ENCODE peak calls at places on chromosomes 2 and 18, in four cellular contexts. J, U, H and X are unnamed samples. For H3K4me1, the result is how much of the 10 kb centered on the place peaks cover.

GRCh38 chr2:204665244-204665643 is 120.0 kb downstream of the PARD3B start:
- DNase-seq in J (no peak), U (peak), H (no peak), X (no peak)

GRCh38 chr18:30679285-30679930 is 363.1 kb downstream of the DSC3 start:
- DNase-seq in J (peak), U (no peak), H (no peak), X (no peak)

GRCh38 chr2:241050624-241051577 is 51.2 kb downstream of the MTERF4 start:
- DNase-seq in J (no peak), U (no peak), H (no peak), X (no peak)

GRCh38 chr2:101112772-101113157 is 38.4 kb downstream of the TBC1D8 start:
- DNase-seq in J (no peak), U (no peak), H (no peak), X (no peak)

GRCh38 chr2:15112216-15112615 is 448.9 kb downstream of the NBAS start:
- DNase-seq in J (no peak), U (no peak), H (peak), X (no peak)

GRCh38 chr2:20706786-20707185 is 39.8 kb downstream of the GDF7 start:
- DNase-seq in J (no peak), U (no peak), H (no peak), X (no peak)

GRCh38 chr2:241868661-241869081 is 858 bp upstream of the RTP5 start:
- DNase-seq in J (no peak), U (no peak), H (no peak), X (no peak)

GRCh38 chr2:75607988-75608683 is 38.4 kb upstream of the MRPL19 start:
- DNase-seq in J (no peak), U (peak), H (no peak), X (no peak)

GRCh38 chr2:30293303-30293912 is 62.1 kb downstream of the LBH start:
- DNase-seq in J (no peak), U (no peak), H (peak), X (no peak)

GRCh38 chr2:128770143-128771080 is 451.7 kb upstream of the HS6ST1 start:
- DNase-seq in J (no peak), U (no peak), H (no peak), X (no peak)
- H3K4me1 ChIP-seq in J (under half), U (under half), H (under half), X (under half)

GRCh38 chr18:675307-675706 is 17.9 kb downstream of the TYMS start:
- DNase-seq in J (no peak), U (no peak), H (no peak), X (no peak)

GRCh38 chr18:676069-676468 is 18.6 kb downstream of the TYMS start:
- DNase-seq in J (no peak), U (no peak), H (no peak), X (no peak)

GRCh38 chr18:677951-678363 is 20.5 kb downstream of the TYMS start:
- DNase-seq in J (no peak), U (no peak), H (no peak), X (no peak)

GRCh38 chr18:678482-679182 is 21.2 kb downstream of the TYMS start:
- DNase-seq in J (no peak), U (no peak), H (no peak), X (no peak)

GRCh38 chr18:676747-677544 is 19.5 kb downstream of the TYMS start:
- DNase-seq in J (no peak), U (no peak), H (no peak), X (no peak)
- TF ChIP-seq TCF7L2 in J (no peak), U (no peak), H (no peak), X (no peak)

GRCh38 chr2:105739408-105739807 is 5.3 kb upstream of the NCK2 start:
- DNase-seq in J (no peak), U (no peak), H (no peak), X (no peak)
- H3K4me1 ChIP-seq in J (under half), U (under half), H (under half), X (under half)

GRCh38 chr2:9949992-9950520 is 1.4 kb upstream of the GRHL1 start:
- DNase-seq in J (no peak), U (no peak), H (no peak), X (no peak)

GRCh38 chr2:9949239-9949991 is 2.1 kb upstream of the GRHL1 start:
- DNase-seq in J (no peak), U (no peak), H (no peak), X (no peak)

GRCh38 chr2:9951522-9952285 is at the start of gene GRHL1:
- DNase-seq in J (peak), U (peak), H (peak), X (peak)

GRCh38 chr2:9951272-9951521 is 296 bp upstream of the GRHL1 start:
- DNase-seq in J (no peak), U (no peak), H (no peak), X (no peak)

DNA sequence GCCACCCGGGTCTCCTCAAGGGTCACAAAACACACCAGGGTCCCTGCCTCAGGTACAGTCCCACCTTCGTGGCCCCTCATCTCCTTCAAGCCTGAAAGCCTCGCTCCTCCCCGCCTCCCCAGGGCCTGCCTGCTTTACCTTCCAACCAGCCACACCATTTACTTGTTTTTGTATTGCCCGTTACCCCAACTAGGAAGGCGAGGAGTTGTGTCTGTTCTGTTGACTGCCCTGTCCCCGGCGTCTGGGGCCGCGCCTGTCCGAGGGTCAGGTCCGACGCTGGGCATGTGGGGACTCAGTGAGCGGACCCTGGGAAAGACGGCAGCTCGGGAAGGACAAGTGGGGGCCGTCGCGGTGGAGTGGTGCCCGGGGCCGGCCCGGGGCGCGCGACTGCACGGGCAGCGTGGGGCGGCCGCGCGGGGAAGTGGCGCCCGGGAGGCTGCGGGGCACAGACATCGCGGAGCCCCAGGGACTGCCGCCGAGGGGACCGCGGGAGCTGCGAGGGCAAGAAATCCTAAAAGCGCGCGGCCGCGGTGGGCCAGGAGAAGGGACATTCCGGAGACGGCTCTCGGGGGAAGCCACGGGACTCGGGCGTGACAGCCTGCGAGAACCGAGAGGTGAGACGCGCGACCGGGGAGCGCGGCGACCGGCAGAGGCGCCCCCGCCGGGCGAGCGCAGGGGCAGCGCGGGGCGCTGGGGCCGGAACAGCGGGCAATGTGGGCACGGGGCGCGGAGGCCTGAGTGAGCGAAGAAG is 797 bp upstream of the GRHL1 start:
- DNase-seq in J (peak), U (no peak), H (no peak), X (no peak)
- TF ChIP-seq TCF7L2 in J (no peak), U (no peak), H (no peak), X (no peak)

GRCh38 chr2:207897541-207898353 is 127.6 kb downstream of the PLEKHM3 start:
- DNase-seq in J (no peak), U (peak), H (no peak), X (no peak)

GRCh38 chr2:207895236-207895860 is 125.6 kb upstream of the FZD5 start:
- DNase-seq in J (no peak), U (no peak), H (no peak), X (no peak)

GRCh38 chr2:207891222-207891844 is 121.6 kb upstream of the FZD5 start:
- DNase-seq in J (no peak), U (peak), H (no peak), X (no peak)

GRCh38 chr2:207896525-207897295 is 127.0 kb upstream of the FZD5 start:
- DNase-seq in J (peak), U (peak), H (no peak), X (no peak)

GRCh38 chr2:207892676-207893402 is 123.1 kb upstream of the FZD5 start:
- DNase-seq in J (no peak), U (no peak), H (no peak), X (no peak)
- H3K4me1 ChIP-seq in J (under half), U (half or more), H (under half), X (under half)